ENCODE peak calls at places on chromosomes 1 and 21, in ten cellular contexts. H is body of pancreas, W is hepatocyte, M is K562, P is fibroblast of mammary gland, Y is BJ, R is PC-9, J is fibroblast of pulmonary artery, Z is lower leg skin, B is BE2C. C is an unnamed sample.

GRCh38 chr1:84835169-84835568 is 57.8 kb downstream of the LPAR3 start:
- DNase-seq in H (no peak), P (no peak), Y (no peak), B (no peak), M (no peak), J (no peak), W (no peak), R (no peak), Z (no peak), C (no peak)

GRCh38 chr1:97599447-97599846 is 321.4 kb downstream of the DPYD start:
- DNase-seq in H (no peak), M (no peak), Y (no peak), R (no peak), B (no peak), J (no peak), W (no peak), Z (no peak), P (peak), C (no peak)

GRCh38 chr1:186775881-186776560 is 52.7 kb upstream of the PLA2G4A start:
- DNase-seq in Z (no peak), J (no peak), W (no peak), M (no peak), H (no peak), B (no peak), R (no peak), P (peak), Y (no peak), C (no peak)

GRCh38 chr1:4700801-4701200 is 46.4 kb downstream of the AJAP1 start:
- DNase-seq in J (no peak), M (no peak), Y (no peak), B (no peak), H (no peak), W (no peak), Z (no peak), R (no peak), P (no peak), C (no peak)

GRCh38 chr1:98053471-98054366 is 132.9 kb upstream of the DPYD start:
- DNase-seq in W (peak), H (peak), Y (no peak), J (peak), Z (no peak), M (peak), B (peak), P (peak), R (no peak), C (peak)

GRCh38 chr1:29736582-29737188 is 500.4 kb downstream of the PTPRU start:
- DNase-seq in Z (peak), J (peak), Y (no peak), R (peak), M (peak), W (peak), B (no peak), H (peak), P (peak), C (peak)

GRCh38 chr1:235187316-235187715 is 26.3 kb upstream of the RBM34 start:
- DNase-seq in J (no peak), R (no peak), P (no peak), Y (no peak), Z (no peak), M (no peak), B (no peak), W (no peak), H (no peak), C (no peak)

GRCh38 chr1:71641013-71641412 is 560.2 kb upstream of the ZRANB2 start:
- DNase-seq in Z (no peak), P (no peak), B (no peak), W (no peak), H (no peak), R (no peak), Y (no peak), J (no peak), M (no peak), C (no peak)

GRCh38 chr1:23528245-23528978 is 2.6 kb downstream of the E2F2 start:
- DNase-seq in Y (peak), P (peak), W (peak), B (peak), R (peak), H (peak), Z (peak), J (peak), M (peak), C (peak)

GRCh38 chr1:226403522-226404034 is 4.3 kb downstream of the PARP1 start:
- DNase-seq in M (peak), P (peak), Z (no peak), Y (no peak), H (no peak), R (no peak), B (no peak), J (peak), W (no peak), C (peak)

GRCh38 chr1:68107771-68108170 is 57.3 kb upstream of the DIRAS3 start:
- DNase-seq in Z (no peak), H (no peak), W (no peak), M (no peak), R (peak), P (peak), B (no peak), J (peak), Y (no peak), C (no peak)

GRCh38 chr1:199522338-199522737 is 505.2 kb upstream of the NR5A2 start:
- DNase-seq in P (no peak), B (no peak), J (peak), Y (peak), W (no peak), H (no peak), Z (no peak), M (no peak), R (no peak), C (no peak)

GRCh38 chr1:10387611-10388386 is 11.1 kb upstream of the PGD start:
- DNase-seq in B (no peak), W (peak), Z (no peak), P (peak), J (peak), R (peak), M (peak), Y (no peak), H (peak), C (peak)

GRCh38 chr1:212752934-212753497 is 38.6 kb downstream of the NSL1 start:
- DNase-seq in R (no peak), H (no peak), Z (no peak), B (no peak), M (no peak), J (peak), P (peak), Y (no peak), W (no peak), C (peak)

GRCh38 chr1:71049951-71050598 is 2.5 kb upstream of the PTGER3 start:
- DNase-seq in B (peak), R (peak), H (peak), P (peak), M (peak), Z (no peak), J (peak), Y (peak), W (peak), C (peak)

GRCh38 chr1:206725053-206725963 is 40.6 kb downstream of the MAPKAPK2 start:
- DNase-seq in P (peak), B (peak), W (peak), M (peak), R (no peak), H (peak), Y (no peak), J (peak), Z (no peak), C (peak)

GRCh38 chr1:89957063-89957462 is 37.8 kb upstream of the ZNF326 start:
- DNase-seq in B (no peak), P (no peak), H (no peak), Y (no peak), R (no peak), M (peak), J (no peak), Z (no peak), W (no peak), C (no peak)

GRCh38 chr1:17633654-17634053 is 94.2 kb downstream of the ARHGEF10L start:
- DNase-seq in R (no peak), Y (no peak), B (no peak), J (peak), H (no peak), Z (no peak), P (peak), W (no peak), M (no peak), C (no peak)

GRCh38 chr1:17440827-17441168 is 1.3 kb upstream of the RCC2 start:
- DNase-seq in P (no peak), J (no peak), R (no peak), B (no peak), H (no peak), W (no peak), Z (no peak), Y (no peak), M (no peak), C (no peak)

GRCh38 chr1:64469614-64469976 is 334 bp upstream of the CACHD1 start:
- DNase-seq in H (no peak), Z (no peak), P (peak), B (no peak), W (no peak), M (no peak), R (no peak), Y (no peak), J (peak), C (no peak)

GRCh38 chr1:5595531-5596170 is 396.6 kb downstream of the NPHP4 start:
- DNase-seq in W (no peak), B (no peak), M (no peak), R (no peak), Z (no peak), P (no peak), H (no peak), Y (no peak), J (no peak), C (no peak)

GRCh38 chr1:102799496-102799895 is 308.8 kb downstream of the COL11A1 start:
- DNase-seq in J (peak), P (peak), Z (no peak), B (no peak), Y (no peak), W (no peak), R (no peak), H (no peak), M (no peak), C (no peak)

GRCh38 chr1:18805925-18806849 is 53.3 kb downstream of the TAS1R2 start:
- DNase-seq in H (no peak), R (no peak), W (no peak), J (no peak), Z (no peak), M (no peak), Y (no peak), B (no peak), P (no peak), C (no peak)

GRCh38 chr1:218262259-218262658 is 22.8 kb upstream of the RRP15 start:
- DNase-seq in Z (no peak), M (no peak), J (no peak), B (no peak), H (no peak), W (no peak), P (no peak), Y (no peak), R (no peak), C (no peak)

GRCh38 chr1:111279144-111279543 is 11.5 kb upstream of the CHIA start:
- DNase-seq in M (no peak), B (no peak), J (no peak), Y (no peak), P (no peak), R (no peak), H (no peak), Z (no peak), W (no peak), C (no peak)

GRCh38 chr1:36508257-36508656 is 25.5 kb upstream of the CSF3R start:
- DNase-seq in R (no peak), B (no peak), Y (no peak), W (no peak), P (no peak), H (no peak), M (no peak), J (no peak), Z (no peak), C (no peak)

GRCh38 chr1:201254625-201255469 is 28.5 kb upstream of the PKP1 start:
- DNase-seq in M (peak), Y (no peak), H (peak), B (peak), Z (peak), R (no peak), J (peak), W (peak), P (peak), C (peak)

GRCh38 chr1:226663327-226663704 is 75.8 kb downstream of the ITPKB start:
- DNase-seq in H (no peak), W (no peak), B (no peak), P (no peak), J (no peak), R (peak), Y (no peak), M (no peak), Z (no peak), C (no peak)

GRCh38 chr1:154742586-154742985 is 127.5 kb downstream of the KCNN3 start:
- DNase-seq in H (no peak), B (no peak), W (no peak), J (no peak), Z (no peak), Y (no peak), R (no peak), M (no peak), P (no peak), C (no peak)

GRCh38 chr1:154743536-154744036 is 126.5 kb downstream of the KCNN3 start:
- DNase-seq in J (no peak), Z (no peak), M (no peak), H (no peak), W (no peak), Y (no peak), P (no peak), R (no peak), B (no peak), C (no peak)

GRCh38 chr1:154739654-154740053 is 130.4 kb downstream of the KCNN3 start:
- DNase-seq in M (no peak), B (no peak), R (no peak), H (no peak), Z (no peak), P (no peak), Y (no peak), W (no peak), J (no peak), C (no peak)

GRCh38 chr1:154741327-154741726 is 128.8 kb downstream of the KCNN3 start:
- DNase-seq in J (peak), P (peak), M (no peak), R (no peak), Y (no peak), Z (no peak), H (no peak), W (no peak), B (no peak), C (no peak)

GRCh38 chr1:154741747-154742495 is 128.2 kb downstream of the KCNN3 start:
- DNase-seq in H (no peak), Y (no peak), W (no peak), R (no peak), M (peak), B (no peak), J (peak), Z (no peak), P (peak), C (no peak)
- TF ChIP-seq CTCF in H (no peak), Y (no peak), W (no peak), R (no peak), M (peak), B (peak), J (peak), Z (no peak), P (no peak), C (no peak)

GRCh38 chr1:115837762-115838421 is 3.0 kb downstream of the NHLH2 start:
- DNase-seq in B (no peak), J (no peak), R (no peak), W (peak), Z (no peak), H (no peak), M (no peak), P (no peak), Y (no peak), C (no peak)
- H3K4me3 ChIP-seq in B (no peak), J (no peak), R (no peak), W (no peak), Z (peak), H (no peak), M (no peak), P (no peak), Y (no peak), C (no peak)

DNA sequence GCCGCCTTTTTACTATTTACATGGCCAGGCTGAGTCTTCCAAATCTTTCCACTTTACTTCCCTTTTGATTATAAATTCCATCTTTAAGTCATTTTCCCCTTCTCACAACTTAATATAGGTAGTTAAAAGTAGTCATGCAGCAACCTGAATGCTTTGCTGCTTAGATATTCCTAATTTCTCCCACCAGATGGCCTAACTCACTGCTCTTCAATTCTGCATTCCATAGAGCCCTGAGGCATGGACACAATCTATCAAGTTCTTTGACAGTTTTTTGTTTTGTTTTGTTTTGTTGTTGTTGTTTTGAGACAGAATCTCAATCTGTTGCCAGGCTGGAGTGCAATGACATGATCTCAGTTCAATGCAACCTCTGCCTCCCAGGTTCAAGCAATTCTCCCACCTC is 21.7 kb upstream of the FAAH start:
- DNase-seq in P (no peak), Z (no peak), B (no peak), H (no peak), Y (no peak), W (no peak), M (no peak), R (no peak), J (no peak), C (no peak)
- TF ChIP-seq CTCF in P (no peak), Z (no peak), B (no peak), H (no peak), Y (peak), W (no peak), M (no peak), R (no peak), J (no peak), C (no peak)

DNA sequence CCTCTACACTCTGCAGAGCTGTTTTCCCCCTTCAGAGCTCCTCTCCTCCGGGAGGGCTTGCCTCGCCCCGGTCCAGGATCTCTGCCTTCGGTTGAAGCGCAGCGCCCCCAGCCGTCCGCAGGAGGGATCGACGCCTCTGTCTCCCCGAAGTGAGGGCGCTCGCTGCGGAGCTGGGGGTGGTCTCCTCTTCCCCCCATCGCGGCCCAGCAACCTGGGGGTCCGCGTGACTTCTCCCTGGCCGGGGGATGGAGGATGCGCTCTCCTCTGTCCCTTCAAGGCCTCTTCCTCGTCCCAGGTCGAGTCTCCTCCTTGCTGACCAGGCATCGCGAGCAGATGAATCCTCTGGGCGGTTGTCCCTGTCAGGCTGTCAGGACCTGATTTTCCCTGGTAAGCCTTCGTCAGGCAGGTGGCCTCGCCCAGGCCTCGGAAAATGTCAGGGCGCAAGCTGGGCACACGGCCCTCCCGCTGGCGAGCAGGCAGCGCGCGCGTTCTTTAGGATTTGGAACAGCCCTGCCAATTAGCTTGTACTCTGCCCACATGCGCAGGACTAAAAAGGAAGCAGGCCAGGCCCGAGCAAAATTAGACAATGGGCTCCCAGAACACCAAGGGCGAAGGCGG is 90.5 kb downstream of the EDEM3 start:
- DNase-seq in Z (peak), Y (no peak), P (peak), B (peak), M (peak), R (no peak), H (peak), J (peak), W (peak), C (peak)
- H3K4me3 ChIP-seq in Z (no peak), Y (peak), P (peak), B (no peak), M (no peak), R (no peak), H (no peak), J (peak), W (no peak), C (no peak)

GRCh38 chr1:228168563-228169270 is 3.1 kb downstream of the IBA57 start:
- DNase-seq in M (no peak), Y (no peak), P (no peak), J (no peak), W (no peak), Z (no peak), H (no peak), R (no peak), B (no peak), C (no peak)

GRCh38 chr1:228165372-228166169 is at the start of gene IBA57:
- DNase-seq in Y (peak), B (peak), P (peak), Z (peak), H (peak), W (peak), M (peak), R (peak), J (peak), C (peak)

GRCh38 chr1:228164561-228165371 is 838 bp upstream of the IBA57 start:
- DNase-seq in H (peak), W (no peak), J (no peak), R (no peak), P (no peak), M (peak), Z (no peak), Y (no peak), B (no peak), C (no peak)

GRCh38 chr1:228163776-228164534 is 1.6 kb upstream of the IBA57 start:
- DNase-seq in H (no peak), R (no peak), M (no peak), W (no peak), J (no peak), Y (no peak), P (no peak), Z (no peak), B (no peak), C (no peak)

DNA sequence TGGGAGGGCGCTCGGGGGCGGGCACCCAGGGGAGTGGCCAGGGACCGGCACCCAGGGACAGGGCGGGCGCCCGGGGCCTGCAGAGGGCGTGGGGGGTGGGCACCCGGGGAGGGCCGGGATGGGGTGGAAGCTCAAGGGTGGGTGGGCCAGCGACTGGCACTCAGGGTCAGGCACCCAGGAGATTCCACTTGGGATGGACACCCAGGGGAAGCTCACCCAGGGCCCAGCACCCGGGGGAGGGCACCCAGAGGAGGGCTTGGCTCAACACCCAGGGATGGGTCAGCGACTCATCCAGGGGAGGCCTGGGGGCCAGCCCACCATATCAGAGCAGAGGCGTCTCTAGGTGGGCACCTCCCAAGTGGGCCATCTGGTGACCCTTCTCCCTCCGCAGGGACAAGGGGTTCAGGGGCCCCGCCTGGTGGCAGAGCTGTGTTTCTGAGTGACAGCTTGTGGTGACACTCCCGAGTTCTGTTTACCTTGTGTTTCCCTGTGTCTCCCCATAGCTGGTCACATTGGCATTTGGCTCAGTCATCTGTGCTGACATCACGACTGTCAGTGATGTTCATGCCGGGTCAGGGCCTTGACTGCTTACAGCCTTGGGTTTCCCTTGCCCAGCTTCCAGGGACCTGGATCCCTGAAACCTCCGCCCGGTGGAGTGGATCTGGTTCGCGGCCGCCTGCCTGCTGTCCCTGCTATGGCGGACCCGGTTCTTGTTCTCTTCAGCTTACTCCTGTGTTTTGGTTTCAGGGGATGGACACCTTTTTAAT is 749 bp downstream of the IBA57 start:
- DNase-seq in R (peak), W (peak), P (peak), H (peak), Y (peak), B (peak), Z (peak), M (peak), J (peak), C (peak)
- TF ChIP-seq CTCF in R (no peak), W (peak), P (peak), H (no peak), Y (peak), B (peak), Z (no peak), M (peak), J (peak), C (peak)

GRCh38 chr1:148362930-148363810 is 119.9 kb downstream of the PPIAL4G start:
- DNase-seq in M (no peak), R (no peak), B (no peak), Y (no peak), Z (no peak), J (no peak), W (no peak), P (no peak), H (no peak), C (peak)
- H3K4me3 ChIP-seq in M (no peak), R (no peak), B (peak), Y (peak), Z (no peak), J (peak), W (no peak), P (no peak), H (no peak), C (no peak)

GRCh38 chr21:42669069-42669468 is 15.6 kb downstream of the PDE9A start:
- DNase-seq in W (no peak), M (no peak), B (no peak), Z (no peak), J (peak), P (peak), H (no peak), Y (no peak), R (no peak), C (no peak)
- TF ChIP-seq CTCF in W (no peak), M (no peak), B (no peak), Z (no peak), J (peak), P (peak), H (no peak), Y (no peak), R (no peak), C (no peak)